ENCODE peak calls at places on chromosomes 12 and 14, in six cellular contexts. G is psoas muscle; L is stimulated activated CD4-positive, alpha-beta T cell treated with anti-CD3 and anti-CD28 coated beads, Interleukin-2, amount 100 ng/mL, for 4 hours; Y is heart right ventricle; C is CD4-positive, CD25-positive, alpha-beta regulatory T cell; X is GM04504. I is an unnamed sample.

GRCh38 chr12:22729898-22730443 is 105.0 kb downstream of the ETNK1 start:
- DNase-seq in G (no peak), X (peak; percentile 67), L (no peak), C (no peak), Y (no peak), I (no peak)

GRCh38 chr12:94203796-94204195 is 55.4 kb downstream of the PLXNC1 start:
- DNase-seq in L (no peak), Y (no peak), X (no peak), C (no peak), G (no peak), I (no peak)

GRCh38 chr12:69649529-69649928 is 38.8 kb upstream of the LRRC10 start:
- DNase-seq in L (no peak), Y (no peak), C (no peak), G (no peak), X (no peak), I (no peak)

GRCh38 chr12:113808095-113808951 is 157.8 kb downstream of the RBM19 start:
- DNase-seq in Y (no peak), L (no peak), C (no peak), G (peak; percentile 17), X (no peak), I (no peak)

GRCh38 chr14:101442451-101442850 is 118.8 kb upstream of the DIO3 start:
- DNase-seq in Y (no peak), G (no peak), L (peak; percentile 33), X (no peak), C (peak; percentile 53), I (no peak)

GRCh38 chr14:33414041-33414440 is 475.4 kb downstream of the NPAS3 start:
- DNase-seq in C (no peak), Y (no peak), L (no peak), G (no peak), X (no peak), I (no peak)

GRCh38 chr14:105465209-105466031 is 9.2 kb upstream of the CRIP2 start:
- DNase-seq in Y (peak; percentile 62), X (no peak), C (no peak), G (no peak), L (no peak), I (no peak)

GRCh38 chr12:96212456-96213375 is 18.5 kb downstream of the ELK3 start:
- DNase-seq in Y (no peak), C (no peak), G (no peak), X (no peak), L (no peak), I (no peak)

GRCh38 chr14:43399289-43399688 is 1107.8 kb downstream of the FSCB start:
- DNase-seq in G (no peak), L (no peak), C (no peak), X (no peak), Y (no peak), I (no peak)

GRCh38 chr12:84697141-84697540 is 215.5 kb downstream of the SLC6A15 start:
- DNase-seq in C (no peak), X (no peak), Y (no peak), G (no peak), L (no peak), I (no peak)

GRCh38 chr14:92456215-92457017 is 57.2 kb upstream of the RIN3 start:
- DNase-seq in X (peak; percentile 53), G (peak; percentile 70), Y (peak; percentile 59), C (no peak), L (no peak), I (peak; percentile 88)

GRCh38 chr12:125124320-125124966 is 59.2 kb downstream of the AACS start:
- DNase-seq in X (no peak), C (no peak), L (no peak), Y (no peak), G (no peak), I (no peak)

GRCh38 chr12:18932715-18933114 is 194.8 kb downstream of the CAPZA3 start:
- DNase-seq in C (no peak), L (no peak), Y (no peak), X (no peak), G (no peak), I (no peak)

GRCh38 chr14:85195872-85196477 is 334.0 kb upstream of the FLRT2 start:
- DNase-seq in G (no peak), C (no peak), Y (no peak), X (no peak), L (no peak), I (no peak)

GRCh38 chr12:2856901-2857495 is at the start of gene TEX52:
- DNase-seq in L (no peak), C (no peak), X (no peak), G (no peak), Y (no peak), I (no peak)

GRCh38 chr14:105419305-105420091 is at the start of gene MTA1:
- DNase-seq in Y (peak; percentile 61), C (peak; percentile 35), L (peak; percentile 45), X (no peak), G (peak; percentile 64), I (no peak)

GRCh38 chr14:103748539-103748867 is 32.9 kb downstream of the ZFYVE21 start:
- DNase-seq in Y (no peak), C (peak; percentile 54), L (peak; percentile 13), X (no peak), G (no peak), I (no peak)

GRCh38 chr12:72295744-72296143 is 23.6 kb downstream of the TRHDE start:
- DNase-seq in Y (no peak), X (no peak), C (no peak), L (no peak), G (no peak), I (no peak)

GRCh38 chr14:97798204-97798603 is 1001.0 kb downstream of the VRK1 start:
- DNase-seq in C (no peak), Y (no peak), X (no peak), G (no peak), L (no peak), I (no peak)

I was measured in Right ventricle myocardium inferior.